ENCODE peak calls at places on chromosomes 4 and X, in four cellular contexts. N, K, F and E are unnamed samples.
A peak's percentile ranks its signal among the peaks of the same experiment; 100 is the strongest.

GRCh38 chrX:9341305-9342201 is 123.3 kb upstream of the TBL1X start:
- DNase-seq in N (no peak), K (peak; percentile 11), F (peak; percentile 76), E (peak; percentile 60)

GRCh38 chr4:140637836-140638235 is 69.1 kb upstream of the UCP1 start:
- DNase-seq in N (no peak), K (no peak), F (no peak), E (peak; percentile 21)

GRCh38 chr4:3712112-3712805 is 53.9 kb upstream of the ADRA2C start:
- DNase-seq in N (no peak), K (no peak), F (no peak), E (no peak)

GRCh38 chrX:12825801-12826200 is 34.6 kb downstream of the PRPS2 start:
- DNase-seq in N (no peak), K (no peak), F (peak; percentile 85), E (peak; percentile 82)

GRCh38 chr4:32519060-32519459 is 1798.9 kb downstream of the PCDH7 start:
- DNase-seq in N (no peak), K (no peak), F (peak; percentile 77), E (no peak)

GRCh38 chr4:119237201-119237600 is 24.7 kb downstream of the USP53 start:
- DNase-seq in N (no peak), K (no peak), F (no peak), E (no peak)

GRCh38 chr4:147368948-147369347 is 111.9 kb upstream of the EDNRA start:
- DNase-seq in N (no peak), K (no peak), F (no peak), E (no peak)

GRCh38 chrX:106039920-106040319 is 1.4 kb upstream of the SERPINA7 start:
- DNase-seq in N (no peak), K (no peak), F (no peak), E (no peak)

GRCh38 chr4:145352438-145353145 is 129.1 kb upstream of the SMAD1 start:
- DNase-seq in N (no peak), K (no peak), F (no peak), E (no peak)

GRCh38 chr4:26171953-26172352 is 148.9 kb upstream of the RBPJ start:
- DNase-seq in N (no peak), K (no peak), F (no peak), E (peak; percentile 34)

GRCh38 chr4:139692300-139693012 is 26.8 kb downstream of the MGST2 start:
- DNase-seq in N (no peak), K (no peak), F (no peak), E (no peak)

GRCh38 chr4:7183780-7184460 is 8.4 kb upstream of the SORCS2 start:
- DNase-seq in N (no peak), K (no peak), F (no peak), E (no peak)

GRCh38 chr4:150514709-150515108 is 67.2 kb upstream of the MAB21L2 start:
- DNase-seq in N (no peak), K (no peak), F (no peak), E (no peak)

GRCh38 chrX:108001218-108001814 is 19.1 kb upstream of the TEX13B start:
- DNase-seq in N (no peak), K (peak; percentile 1), F (no peak), E (peak; percentile 51)

GRCh38 chr4:100985576-100985975 is 361.8 kb downstream of the PPP3CA start:
- DNase-seq in N (no peak), K (no peak), F (no peak), E (no peak)

GRCh38 chr4:153900426-153900825 is 111.5 kb upstream of the SFRP2 start:
- DNase-seq in N (no peak), K (no peak), F (no peak), E (no peak)

GRCh38 chr4:125739760-125740159 is 425.0 kb downstream of the FAT4 start:
- DNase-seq in N (no peak), K (no peak), F (no peak), E (peak; percentile 16)

GRCh38 chrX:21266949-21267348 is 107.3 kb upstream of the CNKSR2 start:
- DNase-seq in N (no peak), K (no peak), F (no peak), E (no peak)

GRCh38 chr4:15479913-15480185 is 10.2 kb downstream of the CC2D2A start:
- DNase-seq in N (no peak), K (no peak), F (no peak), E (peak; percentile 14)

GRCh38 chrX:15854080-15854655 is 445 bp downstream of the AP1S2 start:
- DNase-seq in N (no peak), K (peak; percentile 6), F (peak; percentile 45), E (peak; percentile 36)

GRCh38 chr4:66949424-66949823 is 595.9 kb downstream of the CENPC start:
- DNase-seq in N (no peak), K (no peak), F (no peak), E (no peak)

GRCh38 chrX:46582964-46583363 is 9.4 kb downstream of the CHST7 start:
- DNase-seq in N (no peak), K (no peak), F (no peak), E (peak; percentile 83)

GRCh38 chr4:48227662-48228061 is 42.0 kb downstream of the TEC start:
- DNase-seq in N (no peak), K (no peak), F (no peak), E (no peak)

GRCh38 chr4:99679204-99679603 is 21.6 kb upstream of the C4orf54 start:
- DNase-seq in N (no peak), K (no peak), F (no peak), E (no peak)

GRCh38 chr4:4637710-4638109 is 95.9 kb upstream of the STX18 start:
- DNase-seq in N (no peak), K (no peak), F (no peak), E (no peak)

GRCh38 chr4:177309525-177310371 is at the start of gene NEIL3:
- DNase-seq in N (peak; percentile 71), K (peak; percentile 94), F (peak; percentile 89), E (peak; percentile 85)

GRCh38 chrX:9656277-9656676 is 109.4 kb downstream of the GPR143 start:
- DNase-seq in N (no peak), K (no peak), F (no peak), E (no peak)

GRCh38 chr4:177033632-177034031 is 240.9 kb upstream of the VEGFC start:
- DNase-seq in N (no peak), K (no peak), F (no peak), E (no peak)

GRCh38 chr4:28278676-28279075 is 1418.0 kb downstream of the STIM2 start:
- DNase-seq in N (no peak), K (no peak), F (no peak), E (no peak)

GRCh38 chr4:5044341-5044740 is 6.9 kb upstream of the STK32B start:
- DNase-seq in N (no peak), K (no peak), F (no peak), E (no peak)

GRCh38 chrX:10741003-10741402 is 120.6 kb upstream of the MID1 start:
- DNase-seq in N (no peak), K (no peak), F (no peak), E (no peak)

GRCh38 chr4:163922302-163922701 is 427.8 kb downstream of the TMA16 start:
- DNase-seq in N (no peak), K (no peak), F (no peak), E (no peak)

GRCh38 chrX:69109706-69110635 is 55.3 kb downstream of the PJA1 start:
- DNase-seq in N (no peak), K (no peak), F (peak; percentile 34), E (peak; percentile 90)

GRCh38 chrX:11066812-11067211 is 44.3 kb upstream of the HCCS start:
- DNase-seq in N (no peak), K (no peak), F (no peak), E (no peak)

GRCh38 chr4:76208005-76208765 is 5.4 kb downstream of the SCARB2 start:
- DNase-seq in N (peak; percentile 70), K (no peak), F (peak; percentile 72), E (peak; percentile 91)

GRCh38 chr4:165663411-165663810 is 209.6 kb upstream of the TLL1 start:
- DNase-seq in N (no peak), K (no peak), F (no peak), E (no peak)